ENCODE peak calls at places on chromosomes 4 and X, in six cellular contexts. K is neural progenitor cell, X is H1, Z is breast epithelium, W is OCI-LY7, T is body of pancreas. U is an unnamed sample.

GRCh38 chr4:127214936-127215335 is 417.8 kb upstream of the INTU start:
- DNase-seq in K (no peak), X (no peak), Z (no peak), W (no peak), T (no peak), U (no peak)

GRCh38 chrX:133640161-133641015 is 225.1 kb upstream of the GPC4 start:
- DNase-seq in W (no peak), T (no peak), X (peak), K (peak), Z (no peak), U (no peak)

GRCh38 chr4:3108211-3108610 is 33.7 kb downstream of the HTT start:
- DNase-seq in K (no peak), Z (no peak), T (no peak), X (no peak), W (no peak), U (no peak)

GRCh38 chrX:135707880-135708279 is 5.6 kb upstream of the CT45A1 start:
- DNase-seq in X (peak), Z (no peak), W (peak), T (no peak), K (peak), U (no peak)

GRCh38 chr4:52892880-52893279 is 30.8 kb downstream of the RASL11B start:
- DNase-seq in K (no peak), Z (no peak), W (no peak), X (no peak), T (no peak), U (no peak)

GRCh38 chr4:54620773-54621172 is 37.0 kb upstream of the KIT start:
- DNase-seq in K (no peak), Z (no peak), T (no peak), W (no peak), X (no peak), U (no peak)

GRCh38 chr4:148800943-148801342 is 358.7 kb upstream of the NR3C2 start:
- DNase-seq in T (no peak), W (no peak), X (no peak), Z (no peak), K (no peak), U (no peak)

GRCh38 chr4:138576684-138577083 is 334.5 kb upstream of the SLC7A11 start:
- DNase-seq in T (no peak), K (peak), X (no peak), W (peak), Z (no peak), U (peak)

DNA sequence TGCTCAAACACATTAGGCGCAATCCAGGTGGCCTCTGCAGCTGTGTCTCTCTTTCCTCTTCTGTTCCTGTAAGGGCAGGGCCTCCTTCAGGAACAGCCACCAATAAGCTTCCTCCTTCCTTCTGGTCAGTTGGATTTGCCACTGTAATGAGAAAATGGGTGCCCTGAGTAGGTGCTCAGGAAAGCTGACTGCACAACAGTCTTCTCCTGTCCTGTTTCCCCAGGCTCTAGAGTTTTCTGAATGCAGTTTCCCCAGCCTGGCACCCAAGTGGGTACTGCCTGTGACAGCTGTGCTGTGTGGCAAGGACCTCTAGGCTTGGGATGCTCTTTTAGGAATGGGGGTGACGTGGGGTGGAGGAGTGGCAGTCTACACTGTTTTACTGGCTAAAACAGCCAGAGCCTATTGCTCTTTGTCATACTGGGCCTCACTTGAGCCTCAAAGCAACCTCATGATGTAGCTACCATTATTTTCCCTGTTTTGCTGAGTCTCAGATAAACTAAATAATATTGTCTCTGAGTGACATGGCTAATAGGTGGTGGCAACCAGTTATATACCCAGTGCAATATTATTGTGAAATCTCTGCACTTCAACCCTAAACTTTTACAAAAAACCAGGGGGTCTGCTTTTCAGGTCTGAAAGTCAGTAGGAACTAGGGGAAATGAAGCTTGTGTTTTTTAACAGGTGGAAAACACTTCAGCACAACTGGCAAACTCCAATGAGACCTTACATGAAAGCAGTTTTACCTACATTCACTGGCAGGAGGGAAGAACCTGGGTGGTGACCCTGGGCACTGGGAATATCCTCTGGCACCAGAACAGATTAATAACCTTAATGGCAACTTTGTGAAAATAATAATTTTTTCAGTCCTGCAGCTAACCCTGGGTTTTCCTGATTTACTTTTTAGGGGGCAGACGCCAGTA is 1.1 kb downstream of the CXCL2 start:
- DNase-seq in K (no peak), W (no peak), T (no peak), X (no peak), Z (no peak), U (no peak)
- H3K4me3 ChIP-seq in K (peak), W (no peak), T (no peak), X (peak), Z (peak), U (no peak)

DNA sequence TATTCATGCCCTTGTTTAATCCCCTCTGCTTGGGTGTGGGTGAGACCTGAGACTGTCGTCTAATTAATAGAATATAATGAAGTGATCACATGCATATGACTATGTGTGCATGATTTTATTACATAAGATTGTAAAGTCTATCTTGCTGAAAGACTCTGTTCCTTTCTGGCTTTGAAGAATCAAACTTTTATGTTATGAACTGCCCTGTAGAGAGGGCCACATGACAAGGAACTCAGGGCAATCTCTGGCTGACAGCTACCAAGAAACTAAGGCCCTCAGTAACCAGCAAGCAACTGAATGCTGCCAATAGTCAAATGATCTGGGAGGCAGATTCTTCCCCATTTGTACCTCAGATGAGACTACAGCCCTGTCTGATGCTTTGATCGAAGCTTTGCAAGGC is 13.5 kb downstream of the TSPAN7 start:
- DNase-seq in K (no peak), X (no peak), W (no peak), Z (no peak), T (no peak), U (no peak)
- TF ChIP-seq CTCF in K (no peak), X (no peak), W (no peak), Z (no peak), T (no peak), U (no peak)

GRCh38 chr4:140497428-140497775 is 691 bp downstream of the MGAT4D start:
- DNase-seq in K (no peak), T (no peak), X (no peak), Z (no peak), W (no peak), U (no peak)
- H3K4me3 ChIP-seq in K (peak), T (no peak), X (peak), Z (no peak), W (no peak), U (no peak)

GRCh38 chr4:183353557-183353956 is 31.3 kb upstream of the CLDN24 start:
- DNase-seq in W (no peak), Z (no peak), K (no peak), X (no peak), T (no peak), U (no peak)
- TF ChIP-seq CTCF in W (no peak), Z (no peak), K (no peak), X (no peak), T (no peak), U (no peak)

GRCh38 chrX:31661280-31661679 is 589.4 kb upstream of the FTHL17 start:
- DNase-seq in K (no peak), W (no peak), T (peak), X (no peak), Z (no peak), U (no peak)
- H3K4me3 ChIP-seq in K (no peak), W (no peak), T (no peak), X (no peak), Z (no peak), U (no peak)

GRCh38 chrX:11996810-11997209 is 141.5 kb upstream of the FRMPD4 start:
- DNase-seq in T (no peak), Z (no peak), W (no peak), X (no peak), K (no peak), U (no peak)

GRCh38 chrX:12002876-12003275 is 135.4 kb upstream of the FRMPD4 start:
- DNase-seq in X (no peak), T (no peak), K (no peak), W (no peak), Z (no peak), U (no peak)

GRCh38 chrX:11998944-11999343 is 139.3 kb upstream of the FRMPD4 start:
- DNase-seq in W (no peak), X (no peak), K (no peak), Z (no peak), T (no peak), U (no peak)
- TF ChIP-seq CTCF in W (no peak), X (peak), K (peak), Z (no peak), T (no peak), U (no peak)

GRCh38 chrX:66074920-66075879 is 35.3 kb upstream of the VSIG4 start:
- DNase-seq in W (no peak), K (no peak), Z (no peak), T (peak), X (no peak), U (no peak)
- H3K4me3 ChIP-seq in W (no peak), K (no peak), Z (no peak), T (no peak), X (no peak), U (no peak)

GRCh38 chr4:171846893-171847292 is 33.7 kb downstream of the GALNTL6 start:
- DNase-seq in W (no peak), Z (no peak), T (no peak), K (no peak), X (no peak), U (no peak)

GRCh38 chr4:171851295-171851694 is 38.1 kb downstream of the GALNTL6 start:
- DNase-seq in K (no peak), W (no peak), Z (no peak), X (no peak), T (no peak), U (no peak)

GRCh38 chr4:171847751-171848150 is 34.5 kb downstream of the GALNTL6 start:
- DNase-seq in Z (no peak), K (no peak), T (no peak), W (no peak), X (no peak), U (no peak)

GRCh38 chr4:171849823-171850222 is 36.6 kb downstream of the GALNTL6 start:
- DNase-seq in T (no peak), X (no peak), Z (no peak), W (no peak), K (no peak), U (no peak)

GRCh38 chr4:171846232-171846631 is 33.0 kb downstream of the GALNTL6 start:
- DNase-seq in X (peak), K (peak), Z (no peak), T (peak), W (peak), U (peak)
- TF ChIP-seq CTCF in X (peak), K (peak), Z (no peak), T (peak), W (peak), U (peak)

GRCh38 chr4:98332017-98332416 is 70.8 kb downstream of the RAP1GDS1 start:
- DNase-seq in W (no peak), X (no peak), K (no peak), Z (no peak), T (no peak), U (no peak)
- H3K4me3 ChIP-seq in W (no peak), X (no peak), K (no peak), Z (no peak), T (no peak), U (no peak)

U was measured in LNCaP clone FGC.